ENCODE peak calls at places on chromosomes 3 and 15, in six cellular contexts. One of them, this sample, is unnamed.

GRCh38 chr15:68401496-68402431 is 30.2 kb downstream of the ITGA11 start:
- DNase-seq in uterus: peak
- DNase-seq in naive thymus-derived CD8-positive, alpha-beta T cell: no peak
- DNase-seq in effector memory CD8-positive, alpha-beta T cell: no peak
- DNase-seq in GM23338: no peak
- DNase-seq in testis: peak
- DNase-seq in this sample: no peak

GRCh38 chr3:79367066-79367465 is 400.7 kb downstream of the ROBO1 start:
- DNase-seq in uterus: no peak
- DNase-seq in naive thymus-derived CD8-positive, alpha-beta T cell: no peak
- DNase-seq in effector memory CD8-positive, alpha-beta T cell: no peak
- DNase-seq in GM23338: no peak
- DNase-seq in testis: no peak
- DNase-seq in this sample: no peak

GRCh38 chr3:88824646-88825303 is 282.6 kb upstream of the EPHA3 start:
- DNase-seq in uterus: no peak
- DNase-seq in naive thymus-derived CD8-positive, alpha-beta T cell: no peak
- DNase-seq in effector memory CD8-positive, alpha-beta T cell: no peak
- DNase-seq in GM23338: no peak
- DNase-seq in testis: no peak
- DNase-seq in this sample: no peak

GRCh38 chr15:70788114-70789049 is 25.0 kb upstream of the UACA start:
- DNase-seq in uterus: no peak
- DNase-seq in naive thymus-derived CD8-positive, alpha-beta T cell: no peak
- DNase-seq in effector memory CD8-positive, alpha-beta T cell: no peak
- DNase-seq in GM23338: no peak
- DNase-seq in testis: no peak
- DNase-seq in this sample: peak

GRCh38 chr3:52004158-52004787 is 8.6 kb upstream of the RPL29 start:
- DNase-seq in uterus: no peak
- DNase-seq in naive thymus-derived CD8-positive, alpha-beta T cell: no peak
- DNase-seq in effector memory CD8-positive, alpha-beta T cell: no peak
- DNase-seq in GM23338: peak
- DNase-seq in testis: peak
- DNase-seq in this sample: peak

GRCh38 chr3:127069814-127070440 is 87.0 kb downstream of the PLXNA1 start:
- DNase-seq in uterus: no peak
- DNase-seq in naive thymus-derived CD8-positive, alpha-beta T cell: no peak
- DNase-seq in effector memory CD8-positive, alpha-beta T cell: no peak
- DNase-seq in GM23338: no peak
- DNase-seq in testis: no peak
- DNase-seq in this sample: no peak

GRCh38 chr3:45748068-45748467 is 48.3 kb downstream of the SLC6A20 start:
- DNase-seq in uterus: no peak
- DNase-seq in naive thymus-derived CD8-positive, alpha-beta T cell: no peak
- DNase-seq in effector memory CD8-positive, alpha-beta T cell: no peak
- DNase-seq in GM23338: no peak
- DNase-seq in testis: no peak
- DNase-seq in this sample: no peak

GRCh38 chr15:95365615-95366107 is 964.8 kb upstream of the NR2F2 start:
- DNase-seq in uterus: peak
- DNase-seq in naive thymus-derived CD8-positive, alpha-beta T cell: no peak
- DNase-seq in effector memory CD8-positive, alpha-beta T cell: no peak
- DNase-seq in GM23338: no peak
- DNase-seq in testis: no peak
- DNase-seq in this sample: no peak

GRCh38 chr3:52649461-52650210 is 36.1 kb downstream of the PBRM1 start:
- DNase-seq in uterus: no peak
- DNase-seq in naive thymus-derived CD8-positive, alpha-beta T cell: no peak
- DNase-seq in effector memory CD8-positive, alpha-beta T cell: no peak
- DNase-seq in GM23338: no peak
- DNase-seq in testis: no peak
- DNase-seq in this sample: no peak

GRCh38 chr3:167032267-167032876 is 347.7 kb downstream of the ZBBX start:
- DNase-seq in uterus: no peak
- DNase-seq in naive thymus-derived CD8-positive, alpha-beta T cell: no peak
- DNase-seq in effector memory CD8-positive, alpha-beta T cell: no peak
- DNase-seq in GM23338: peak
- DNase-seq in testis: peak
- DNase-seq in this sample: peak

GRCh38 chr3:115927210-115927609 is 303.9 kb downstream of the GAP43 start:
- DNase-seq in uterus: no peak
- DNase-seq in naive thymus-derived CD8-positive, alpha-beta T cell: no peak
- DNase-seq in effector memory CD8-positive, alpha-beta T cell: no peak
- DNase-seq in GM23338: no peak
- DNase-seq in testis: peak
- DNase-seq in this sample: no peak

GRCh38 chr3:126961191-126961790 is 21.6 kb upstream of the PLXNA1 start:
- DNase-seq in uterus: no peak
- DNase-seq in naive thymus-derived CD8-positive, alpha-beta T cell: no peak
- DNase-seq in effector memory CD8-positive, alpha-beta T cell: no peak
- DNase-seq in GM23338: no peak
- DNase-seq in testis: peak
- DNase-seq in this sample: no peak

GRCh38 chr3:165491487-165491886 is 295.3 kb upstream of the SLITRK3 start:
- DNase-seq in uterus: peak
- DNase-seq in naive thymus-derived CD8-positive, alpha-beta T cell: no peak
- DNase-seq in effector memory CD8-positive, alpha-beta T cell: no peak
- DNase-seq in GM23338: no peak
- DNase-seq in testis: no peak
- DNase-seq in this sample: no peak